ENCODE peak calls at places on chromosomes 13 and 19, in five cellular contexts. D is keratinocyte, G is fibroblast of lung, F is mammary epithelial cell, X is hepatocyte. S is an unnamed sample.
A peak's percentile ranks its signal among the peaks of the same experiment; 100 is the strongest.

GRCh38 chr19:38838208-38838985 is 6.8 kb upstream of the ECH1 start:
- DNase-seq in D (peak; percentile 98), G (no peak), F (peak; percentile 98), X (peak; percentile 85), S (peak; percentile 94)

GRCh38 chr19:36182612-36183454 is 30.6 kb upstream of the COX7A1 start:
- DNase-seq in D (peak; percentile 23), G (no peak), F (no peak), X (peak; percentile 12), S (peak; percentile 64)

GRCh38 chr19:1568320-1569019 is at the start of gene MEX3D:
- DNase-seq in D (no peak), G (peak; percentile 54), F (peak; percentile 68), X (peak; percentile 94), S (peak; percentile 73)

GRCh38 chr13:22311734-22312404 is 641.0 kb downstream of the FGF9 start:
- DNase-seq in D (no peak), G (no peak), F (no peak), X (no peak), S (no peak)

GRCh38 chr13:33286143-33286542 is 588 bp upstream of the STARD13 start:
- DNase-seq in D (no peak), G (no peak), F (no peak), X (peak; percentile 72), S (no peak)

GRCh38 chr13:31920301-31920818 is 111.2 kb upstream of the FRY start:
- DNase-seq in D (no peak), G (peak; percentile 28), F (no peak), X (no peak), S (no peak)

GRCh38 chr13:51729853-51730553 is 74.0 kb downstream of the DHRS12 start:
- DNase-seq in D (no peak), G (peak; percentile 87), F (peak; percentile 77), X (peak; percentile 78), S (peak; percentile 49)

GRCh38 chr13:98440390-98441055 is 136.4 kb downstream of the STK24 start:
- DNase-seq in D (no peak), G (no peak), F (no peak), X (no peak), S (no peak)

GRCh38 chr19:7701654-7702457 is at the start of gene FCER2:
- DNase-seq in D (no peak), G (no peak), F (no peak), X (no peak), S (no peak)

GRCh38 chr13:57624565-57625435 is 6.7 kb upstream of the PCDH17 start:
- DNase-seq in D (peak; percentile 9), G (peak; percentile 78), F (peak; percentile 34), X (peak; percentile 84), S (peak; percentile 43)

GRCh38 chr19:42831221-42832019 is 48.1 kb downstream of the PSG1 start:
- DNase-seq in D (no peak), G (no peak), F (peak; percentile 85), X (no peak), S (peak; percentile 63)

GRCh38 chr13:94858856-94859811 is 146.8 kb upstream of the SOX21 start:
- DNase-seq in D (no peak), G (peak; percentile 30), F (no peak), X (peak; percentile 30), S (no peak)

GRCh38 chr19:3550947-3551807 is 6.2 kb downstream of the MFSD12 start:
- DNase-seq in D (no peak), G (no peak), F (no peak), X (no peak), S (no peak)

GRCh38 chr13:107842562-107843180 is 372.7 kb downstream of the LIG4 start:
- DNase-seq in D (no peak), G (peak; percentile 55), F (peak; percentile 30), X (no peak), S (no peak)

GRCh38 chr19:38015216-38015615 is 108.2 kb downstream of the SIPA1L3 start:
- DNase-seq in D (no peak), G (no peak), F (peak; percentile 78), X (no peak), S (peak; percentile 69)

GRCh38 chr19:10317045-10317856 is 1.4 kb upstream of the FDX2 start:
- DNase-seq in D (no peak), G (no peak), F (no peak), X (no peak), S (no peak)

GRCh38 chr13:20118268-20119140 is 42.3 kb downstream of the GJA3 start:
- DNase-seq in D (no peak), G (peak; percentile 59), F (no peak), X (peak; percentile 84), S (peak; percentile 52)

GRCh38 chr19:19670070-19670551 is 1.5 kb downstream of the ZNF101 start:
- DNase-seq in D (no peak), G (no peak), F (no peak), X (no peak), S (no peak)

GRCh38 chr13:74987124-74987690 is 494.8 kb downstream of the TBC1D4 start:
- DNase-seq in D (no peak), G (no peak), F (no peak), X (no peak), S (no peak)

GRCh38 chr13:44313674-44314073 is 60.0 kb upstream of the SERP2 start:
- DNase-seq in D (no peak), G (peak; percentile 75), F (peak; percentile 94), X (no peak), S (peak; percentile 9)

GRCh38 chr13:110640591-110641029 is 25.3 kb downstream of the NAXD start:
- DNase-seq in D (no peak), G (peak; percentile 62), F (no peak), X (no peak), S (no peak)

GRCh38 chr13:85864963-85865530 is 65.8 kb upstream of the SLITRK6 start:
- DNase-seq in D (no peak), G (peak; percentile 41), F (peak; percentile 28), X (peak; percentile 34), S (no peak)

GRCh38 chr13:26785845-26786630 is 25.5 kb upstream of the GPR12 start:
- DNase-seq in D (no peak), G (no peak), F (peak; percentile 3), X (no peak), S (no peak)

GRCh38 chr13:106503730-106504129 is 31.7 kb downstream of the EFNB2 start:
- DNase-seq in D (no peak), G (no peak), F (no peak), X (no peak), S (no peak)

GRCh38 chr13:32893176-32893575 is 123.0 kb upstream of the KL start:
- DNase-seq in D (no peak), G (no peak), F (no peak), X (no peak), S (no peak)

GRCh38 chr13:30696278-30697176 is 38.8 kb upstream of the ALOX5AP start:
- DNase-seq in D (no peak), G (no peak), F (no peak), X (no peak), S (no peak)

GRCh38 chr19:17510220-17510993 is 1.0 kb upstream of the PGLS start:
- DNase-seq in D (no peak), G (peak; percentile 24), F (no peak), X (no peak), S (no peak)

GRCh38 chr19:18211683-18212082 is 7.8 kb upstream of the RAB3A start:
- DNase-seq in D (no peak), G (no peak), F (no peak), X (no peak), S (no peak)

GRCh38 chr13:45119469-45119989 is 781 bp upstream of the GTF2F2 start:
- DNase-seq in D (no peak), G (peak; percentile 72), F (peak; percentile 39), X (peak; percentile 25), S (no peak)

GRCh38 chr13:42214445-42214844 is 57.5 kb upstream of the AKAP11 start:
- DNase-seq in D (peak; percentile 35), G (no peak), F (peak; percentile 21), X (no peak), S (peak; percentile 14)
- H3K4me2 ChIP-seq in D (peak overlapping the region; percentile 61), G (no peak overlapping the region), F (peak overlapping the region; percentile 8), X (no peak overlapping the region), S (no peak overlapping the region)

GRCh38 chr19:55368106-55368505 is 2.2 kb downstream of the IL11 start:
- DNase-seq in D (no peak), G (no peak), F (no peak), X (no peak), S (no peak)

GRCh38 chr19:55366790-55367189 is 3.5 kb downstream of the IL11 start:
- DNase-seq in D (no peak), G (no peak), F (no peak), X (no peak), S (no peak)

GRCh38 chr19:55370305-55370988 is at the start of gene IL11:
- DNase-seq in D (no peak), G (no peak), F (no peak), X (peak; percentile 59), S (no peak)

GRCh38 chr19:55369651-55370304 is 485 bp downstream of the IL11 start:
- DNase-seq in D (no peak), G (peak; percentile 58), F (peak; percentile 50), X (peak; percentile 68), S (peak; percentile 60)

GRCh38 chr19:55368701-55369563 is 1.3 kb downstream of the IL11 start:
- DNase-seq in D (no peak), G (no peak), F (peak; percentile 57), X (peak; percentile 80), S (peak; percentile 78)
- TF ChIP-seq EZH2 in D (no peak), G (no peak), F (no peak), X (no peak), S (peak; percentile 66)

GRCh38 chr19:13089139-13089856 is 13.4 kb downstream of the LYL1 start:
- DNase-seq in D (no peak), G (no peak), F (no peak), X (no peak), S (no peak)
- TF ChIP-seq CTCF in D (peak; percentile 61), G (no peak), F (peak; percentile 42), X (no peak), S (peak; percentile 52)

GRCh38 chr19:16324384-16325160 is at the start of gene KLF2:
- DNase-seq in D (peak; percentile 17), G (peak; percentile 93), F (peak; percentile 84), X (peak; percentile 93), S (peak; percentile 64)

GRCh38 chr19:16326401-16327130 is 1.9 kb downstream of the KLF2 start:
- DNase-seq in D (no peak), G (no peak), F (no peak), X (no peak), S (no peak)

GRCh38 chr19:16325161-16325527 is 518 bp downstream of the KLF2 start:
- DNase-seq in D (no peak), G (no peak), F (no peak), X (peak; percentile 66), S (no peak)

GRCh38 chr19:16327131-16327450 is 2.5 kb downstream of the KLF2 start:
- DNase-seq in D (no peak), G (no peak), F (no peak), X (no peak), S (no peak)

DNA sequence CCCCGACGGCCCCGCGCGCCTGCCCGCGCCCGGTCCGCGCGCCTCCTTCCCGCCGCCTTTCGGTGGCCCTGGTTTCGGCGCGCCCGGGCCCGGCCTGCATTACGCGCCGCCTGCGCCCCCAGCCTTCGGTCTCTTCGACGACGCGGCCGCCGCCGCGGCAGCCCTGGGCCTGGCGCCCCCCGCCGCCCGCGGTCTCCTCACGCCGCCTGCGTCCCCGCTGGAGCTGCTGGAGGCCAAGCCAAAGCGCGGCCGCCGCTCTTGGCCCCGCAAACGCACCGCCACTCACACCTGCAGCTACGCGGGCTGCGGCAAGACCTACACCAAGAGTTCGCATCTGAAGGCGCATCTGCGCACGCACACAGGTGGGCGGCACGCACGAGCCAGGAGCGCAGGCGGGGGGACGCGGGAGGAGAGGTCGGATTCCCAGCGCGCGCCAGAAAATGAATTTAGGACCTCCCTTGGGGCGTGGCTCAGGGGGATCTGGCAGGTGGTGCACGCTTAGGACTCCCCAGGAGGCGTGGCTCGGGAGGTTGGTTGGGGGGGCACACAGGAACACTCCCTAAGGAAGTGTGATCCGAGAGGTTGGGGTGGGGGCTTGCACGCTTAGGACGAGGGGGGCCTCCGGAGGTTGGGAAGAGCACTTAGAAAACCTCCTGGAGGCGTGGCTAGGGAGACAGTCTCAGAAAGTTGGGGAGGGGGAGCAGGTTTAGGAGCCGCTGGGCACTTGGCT is 1.2 kb downstream of the KLF2 start:
- DNase-seq in D (no peak), G (no peak), F (no peak), X (peak; percentile 50), S (no peak)
- H3K4me2 ChIP-seq in D (no peak overlapping the region), G (peak overlapping the region; percentile 59), F (peak overlapping the region; percentile 98), X (peak overlapping the region; percentile 98), S (peak overlapping the region; percentile 73)